ENCODE peak calls at places on chromosomes 2 and 18, in nine cellular contexts. T is vagina, W is endothelial cell of umbilical vein, Z is suprapubic skin, X is stomach, V is HCT116, N is adrenal gland, O is ovary, G is body of pancreas. Y is an unnamed sample. For H3K36me3, the result is how much of the 10 kb centered on the place peaks cover.

GRCh38 chr18:59874166-59874565 is 25.6 kb upstream of the PMAIP1 start:
- DNase-seq in O (no peak), G (no peak), Z (no peak), W (peak), X (no peak), T (no peak), V (peak), N (no peak), Y (no peak)

GRCh38 chr18:50675043-50675442 is 115.2 kb downstream of the MAPK4 start:
- DNase-seq in N (no peak), W (no peak), X (no peak), V (no peak), Z (no peak), T (no peak), G (no peak), O (no peak), Y (no peak)

GRCh38 chr2:231379266-231380215 is 16.0 kb upstream of the B3GNT7 start:
- DNase-seq in W (no peak), N (no peak), V (no peak), O (no peak), X (peak), G (no peak), T (no peak), Z (no peak), Y (peak)

GRCh38 chr18:1663879-1664705 is 759.4 kb downstream of the ADCYAP1 start:
- DNase-seq in Z (no peak), O (peak), N (peak), G (peak), X (peak), V (peak), T (no peak), W (peak), Y (peak)

GRCh38 chr2:236711440-236711839 is 141.8 kb downstream of the ACKR3 start:
- DNase-seq in X (no peak), T (no peak), V (no peak), O (no peak), W (no peak), G (no peak), Z (no peak), N (no peak), Y (no peak)

GRCh38 chr2:58709687-58710354 is 468.7 kb upstream of the FANCL start:
- DNase-seq in W (no peak), G (no peak), Z (no peak), X (no peak), N (no peak), O (no peak), V (no peak), T (no peak), Y (no peak)

GRCh38 chr2:232988444-232988843 is 24.6 kb downstream of the NGEF start:
- DNase-seq in V (peak), X (peak), G (peak), O (no peak), T (no peak), N (peak), Z (no peak), W (peak), Y (peak)

GRCh38 chr2:46780801-46781445 is 134.7 kb downstream of the MCFD2 start:
- DNase-seq in N (no peak), V (no peak), O (no peak), X (no peak), W (no peak), G (no peak), Z (no peak), T (no peak), Y (no peak)

GRCh38 chr2:126664234-126664633 is 8.3 kb downstream of the GYPC start:
- DNase-seq in T (no peak), G (no peak), X (no peak), Z (peak), V (no peak), N (no peak), O (no peak), W (no peak), Y (no peak)

GRCh38 chr2:211114826-211115450 is 558.5 kb downstream of the CPS1 start:
- DNase-seq in G (no peak), Z (no peak), O (no peak), T (no peak), N (no peak), V (no peak), X (no peak), W (no peak), Y (no peak)

GRCh38 chr2:66329081-66329605 is 105.8 kb upstream of the MEIS1 start:
- DNase-seq in V (no peak), G (no peak), X (no peak), Z (no peak), W (no peak), T (no peak), O (no peak), N (no peak), Y (no peak)

GRCh38 chr2:232322560-232323327 is 55.8 kb upstream of the ALPP start:
- DNase-seq in Z (no peak), T (no peak), G (no peak), N (peak), X (peak), O (no peak), W (no peak), V (no peak), Y (peak)

GRCh38 chr2:164657129-164657528 is 35.8 kb upstream of the GRB14 start:
- DNase-seq in T (no peak), V (no peak), Z (no peak), G (no peak), X (no peak), N (no peak), O (no peak), W (no peak), Y (no peak)

GRCh38 chr2:85318222-85319182 is 9.3 kb downstream of the TGOLN2 start:
- DNase-seq in X (no peak), Z (peak), T (no peak), V (no peak), O (no peak), G (no peak), W (no peak), N (no peak), Y (no peak)

GRCh38 chr2:31038385-31038784 is 99.9 kb downstream of the GALNT14 start:
- DNase-seq in T (no peak), V (no peak), G (no peak), N (no peak), W (no peak), X (no peak), O (no peak), Z (no peak), Y (no peak)

GRCh38 chr2:71922501-71923142 is 225.0 kb downstream of the CYP26B1 start:
- DNase-seq in O (no peak), T (no peak), X (no peak), W (no peak), G (no peak), N (no peak), V (no peak), Z (no peak), Y (no peak)

GRCh38 chr18:3923750-3924149 is 473.8 kb downstream of the TGIF1 start:
- DNase-seq in X (no peak), T (no peak), Z (no peak), N (no peak), V (no peak), W (no peak), O (no peak), G (no peak), Y (no peak)

GRCh38 chr2:72969706-72970105 is 52.4 kb downstream of the EMX1 start:
- DNase-seq in T (no peak), W (no peak), V (no peak), N (no peak), Z (no peak), X (no peak), G (no peak), O (no peak), Y (no peak)

GRCh38 chr2:240396623-240397541 is 38.6 kb upstream of the GPC1 start:
- DNase-seq in N (peak), V (no peak), X (no peak), Z (no peak), G (peak), O (peak), W (no peak), T (no peak), Y (no peak)

GRCh38 chr18:49055787-49056186 is 105.0 kb upstream of the SMAD7 start:
- DNase-seq in Z (peak), V (no peak), X (peak), O (no peak), W (peak), T (no peak), N (peak), G (no peak), Y (no peak)

GRCh38 chr18:54883816-54884604 is 55.7 kb downstream of the RAB27B start:
- DNase-seq in O (no peak), V (no peak), T (no peak), Z (no peak), W (no peak), N (no peak), X (no peak), G (no peak), Y (no peak)

GRCh38 chr2:36544638-36545338 is 53.2 kb downstream of the FEZ2 start:
- DNase-seq in O (no peak), T (no peak), G (no peak), W (no peak), N (no peak), Z (no peak), V (no peak), X (no peak), Y (no peak)
- TF ChIP-seq CTCF in O (no peak), T (no peak), G (no peak), W (no peak), N (no peak), Z (no peak), V (peak), X (no peak), Y (peak)

GRCh38 chr18:5238371-5238758 is 41.3 kb upstream of the AKAIN1 start:
- DNase-seq in G (peak), O (peak), Z (peak), X (peak), N (peak), V (no peak), T (no peak), W (no peak), Y (peak)

GRCh38 chr18:5239447-5239846 is 42.4 kb upstream of the AKAIN1 start:
- DNase-seq in Z (no peak), V (no peak), X (no peak), G (no peak), O (no peak), T (no peak), N (no peak), W (no peak), Y (no peak)

GRCh38 chr18:5237083-5237722 is 40.1 kb upstream of the AKAIN1 start:
- DNase-seq in T (no peak), X (no peak), O (no peak), Z (no peak), V (no peak), N (no peak), G (no peak), W (no peak), Y (no peak)

GRCh38 chr18:5237723-5238370 is 40.8 kb upstream of the AKAIN1 start:
- DNase-seq in V (no peak), G (peak), X (peak), O (peak), W (peak), Z (peak), T (no peak), N (peak), Y (peak)
- TF ChIP-seq POLR2A in V (no peak), G (peak), X (peak), O (peak), W (peak), Z (no peak), T (no peak), N (peak), Y (peak)

GRCh38 chr2:239226677-239227076 is 174.1 kb downstream of the HDAC4 start:
- DNase-seq in V (no peak), G (no peak), W (no peak), X (peak), N (peak), Z (peak), O (no peak), T (no peak), Y (no peak)
- H3K36me3 ChIP-seq in V (under half), G (under half), W (under half), X (under half), N (under half), Z (under half), O (under half), T (under half), Y (under half)

GRCh38 chr2:39326644-39327043 is 82.9 kb upstream of the CDKL4 start:
- DNase-seq in O (no peak), V (no peak), Z (no peak), N (no peak), X (no peak), T (no peak), W (no peak), G (no peak), Y (no peak)
- TF ChIP-seq CTCF in O (no peak), V (no peak), Z (no peak), N (no peak), X (no peak), T (no peak), W (no peak), G (no peak), Y (no peak)

GRCh38 chr2:241961454-241961853 is 91.9 kb downstream of the RTP5 start:
- DNase-seq in G (no peak), O (no peak), W (no peak), Z (no peak), V (no peak), N (no peak), X (no peak), T (no peak), Y (peak)
- TF ChIP-seq POLR2A in G (no peak), O (no peak), W (no peak), Z (no peak), V (no peak), N (no peak), X (no peak), T (no peak), Y (no peak)

Y was measured in Peyer's patch.